ENCODE peak calls at places on chromosomes 4 and X, in nine cellular contexts. M, L, Y, O, I, X, F, R and Z are unnamed samples.

GRCh38 chr4:3491681-3492405 is 28.7 kb downstream of the DOK7 start:
- DNase-seq in M (no peak), Y (no peak), R (no peak), F (no peak), O (no peak), I (no peak), X (no peak), L (no peak), Z (no peak)

GRCh38 chrX:7582191-7582590 is 260.8 kb upstream of the VCX start:
- DNase-seq in F (no peak), M (no peak), R (peak), O (no peak), Y (peak), L (no peak), I (no peak), X (no peak), Z (no peak)

GRCh38 chrX:18410038-18410437 is 15.4 kb upstream of the CDKL5 start:
- DNase-seq in O (no peak), Y (peak), L (no peak), X (no peak), R (no peak), M (no peak), F (no peak), I (no peak), Z (no peak)

GRCh38 chr4:158682071-158682470 is 10.0 kb downstream of the ETFDH start:
- DNase-seq in L (no peak), M (no peak), R (no peak), I (no peak), O (no peak), X (no peak), F (no peak), Y (no peak), Z (no peak)

GRCh38 chr4:182582245-182582644 is 334.9 kb downstream of the DCTD start:
- DNase-seq in L (no peak), M (no peak), R (no peak), X (no peak), Y (no peak), F (no peak), I (no peak), O (no peak), Z (no peak)

GRCh38 chr4:16588651-16589050 is 309.8 kb downstream of the LDB2 start:
- DNase-seq in F (no peak), R (no peak), Y (no peak), O (no peak), I (no peak), L (no peak), X (no peak), M (no peak), Z (no peak)

GRCh38 chr4:153655004-153655541 is 29.0 kb upstream of the TLR2 start:
- DNase-seq in X (no peak), R (no peak), I (no peak), L (no peak), Y (no peak), F (no peak), O (no peak), M (no peak), Z (no peak)

GRCh38 chr4:19786616-19787015 is 465.1 kb upstream of the SLIT2 start:
- DNase-seq in L (no peak), Y (no peak), F (no peak), M (no peak), I (no peak), R (no peak), O (no peak), X (no peak), Z (no peak)

GRCh38 chr4:140996757-140997156 is 136.5 kb downstream of the RNF150 start:
- DNase-seq in R (no peak), Y (no peak), I (no peak), O (no peak), M (no peak), L (no peak), F (no peak), X (no peak), Z (no peak)

GRCh38 chrX:16659326-16659725 is 9.4 kb downstream of the S100G start:
- DNase-seq in R (no peak), L (no peak), Y (no peak), F (no peak), I (no peak), O (no peak), M (no peak), X (no peak), Z (no peak)

GRCh38 chr4:125547842-125548241 is 233.1 kb downstream of the FAT4 start:
- DNase-seq in L (no peak), F (no peak), M (no peak), I (no peak), X (no peak), Y (no peak), R (no peak), O (no peak), Z (no peak)

GRCh38 chrX:96564595-96564994 is 120.0 kb upstream of the DIAPH2 start:
- DNase-seq in R (no peak), Y (no peak), M (no peak), F (no peak), I (no peak), O (no peak), L (no peak), X (no peak), Z (no peak)

GRCh38 chr4:21716526-21716925 is 232.0 kb downstream of the KCNIP4 start:
- DNase-seq in M (no peak), O (no peak), I (no peak), X (no peak), F (no peak), R (no peak), Y (no peak), L (no peak), Z (no peak)

GRCh38 chr4:134540588-134540987 is 339.0 kb upstream of the PABPC4L start:
- DNase-seq in Y (no peak), L (no peak), F (no peak), R (no peak), I (no peak), X (no peak), M (no peak), O (no peak), Z (no peak)

GRCh38 chrX:27599928-27600327 is 9.8 kb downstream of the DCAF8L2 start:
- DNase-seq in I (no peak), F (no peak), R (no peak), X (no peak), M (no peak), O (no peak), L (no peak), Y (no peak), Z (no peak)

GRCh38 chr4:4761128-4761991 is 98.1 kb upstream of the MSX1 start:
- DNase-seq in O (peak), Y (no peak), X (peak), L (no peak), F (no peak), M (no peak), R (peak), I (peak), Z (no peak)

GRCh38 chr4:124483043-124483906 is 229.3 kb downstream of the ANKRD50 start:
- DNase-seq in I (no peak), M (no peak), Y (no peak), X (no peak), L (no peak), F (no peak), O (no peak), R (no peak), Z (no peak)

GRCh38 chr4:43853565-43854345 is 594.9 kb downstream of the KCTD8 start:
- DNase-seq in O (no peak), R (no peak), I (no peak), X (no peak), F (no peak), Y (peak), L (no peak), M (no peak), Z (no peak)

GRCh38 chr4:71004281-71004851 is 10.9 kb downstream of the DCK start:
- DNase-seq in I (no peak), M (peak), L (peak), F (no peak), R (no peak), O (no peak), X (peak), Y (no peak), Z (no peak)

GRCh38 chr4:10655968-10656367 is 28.6 kb downstream of the CLNK start:
- DNase-seq in X (no peak), I (no peak), Y (no peak), L (no peak), R (no peak), O (no peak), F (no peak), M (no peak), Z (no peak)

GRCh38 chrX:2828404-2829065 is at the start of gene GYG2:
- DNase-seq in L (no peak), I (no peak), M (no peak), X (no peak), O (no peak), F (peak), R (no peak), Y (no peak), Z (no peak)

GRCh38 chr4:6941796-6942195 is 32.2 kb downstream of the TBC1D14 start:
- DNase-seq in I (no peak), M (no peak), X (no peak), L (no peak), Y (no peak), F (no peak), R (no peak), O (no peak), Z (no peak)

GRCh38 chrX:133412246-133412645 is 3.0 kb downstream of the GPC4 start:
- DNase-seq in O (no peak), X (no peak), I (no peak), Y (no peak), L (no peak), R (no peak), M (no peak), F (no peak), Z (no peak)

GRCh38 chrX:56232221-56233082 is at the start of gene KLF8:
- DNase-seq in R (no peak), Y (peak), M (no peak), F (no peak), I (peak), X (no peak), O (no peak), L (no peak), Z (peak)

GRCh38 chrX:151919610-151920009 is 6.9 kb downstream of the MAGEA4 start:
- DNase-seq in F (no peak), X (no peak), M (no peak), I (no peak), Y (no peak), R (no peak), L (no peak), O (no peak), Z (no peak)

GRCh38 chrX:118976599-118977340 is 2.4 kb downstream of the LONRF3 start:
- DNase-seq in F (peak), X (peak), M (no peak), L (no peak), O (no peak), I (peak), R (no peak), Y (no peak), Z (peak)

GRCh38 chrX:110786486-110786885 is 9.1 kb downstream of the CHRDL1 start:
- DNase-seq in O (no peak), I (no peak), F (no peak), Y (no peak), L (no peak), M (no peak), R (no peak), X (no peak), Z (no peak)

GRCh38 chr4:159444668-159445067 is 341.8 kb downstream of the RAPGEF2 start:
- DNase-seq in X (no peak), Y (no peak), I (no peak), M (no peak), F (no peak), R (no peak), L (no peak), O (no peak), Z (no peak)

GRCh38 chr4:85784348-85784747 is 309.4 kb downstream of the ARHGAP24 start:
- DNase-seq in R (peak), I (no peak), O (peak), L (no peak), M (no peak), X (no peak), F (no peak), Y (no peak), Z (no peak)

GRCh38 chr4:16284050-16284449 is 57.8 kb upstream of the TAPT1 start:
- DNase-seq in R (no peak), I (no peak), O (no peak), Y (no peak), X (no peak), M (no peak), L (no peak), F (no peak), Z (no peak)

GRCh38 chr4:31193516-31193915 is 473.3 kb downstream of the PCDH7 start:
- DNase-seq in F (no peak), M (no peak), R (no peak), X (no peak), I (no peak), O (no peak), L (no peak), Y (peak), Z (no peak)